ENCODE peak calls at places on chromosomes 13 and 19, in six cellular contexts. O is BJ, D is sigmoid colon, C is mucosa of descending colon, W is cardiac muscle cell, R is IMR-90. X is an unnamed sample.

GRCh38 chr13:50936681-50937080 is 27.1 kb downstream of the RNASEH2B start:
- DNase-seq in C (no peak), O (no peak), D (no peak), R (no peak), W (no peak), X (no peak)

GRCh38 chr13:110302154-110302553 is 4.8 kb downstream of the COL4A1 start:
- DNase-seq in R (no peak), W (no peak), C (no peak), D (peak; percentile 40), O (no peak), X (no peak)

GRCh38 chr13:37364024-37364423 is 234.5 kb downstream of the POSTN start:
- DNase-seq in C (no peak), D (no peak), W (no peak), R (no peak), O (no peak), X (no peak)

GRCh38 chr13:25179011-25179410 is 6.9 kb upstream of the AMER2 start:
- DNase-seq in D (no peak), W (no peak), C (no peak), O (no peak), R (no peak), X (peak; percentile 43)

GRCh38 chr13:24339937-24340607 is 30.7 kb downstream of the C1QTNF9 start:
- DNase-seq in R (no peak), C (no peak), O (no peak), W (no peak), D (no peak), X (no peak)

GRCh38 chr13:98439136-98439828 is 137.6 kb downstream of the STK24 start:
- DNase-seq in D (no peak), R (no peak), O (no peak), W (no peak), C (no peak), X (no peak)

GRCh38 chr13:102817241-102817640 is 18.3 kb downstream of the BIVM start:
- DNase-seq in D (no peak), C (no peak), O (no peak), W (no peak), R (no peak), X (no peak)

GRCh38 chr19:31355330-31356289 is 6.4 kb upstream of the TSHZ3 start:
- DNase-seq in O (no peak), C (no peak), D (no peak), R (no peak), W (no peak), X (no peak)

GRCh38 chr19:8461376-8461775 is 16.6 kb downstream of the HNRNPM start:
- DNase-seq in C (no peak), W (no peak), D (no peak), O (no peak), R (no peak), X (no peak)

GRCh38 chr13:102863590-102863989 is 17.8 kb downstream of the ERCC5 start:
- DNase-seq in C (no peak), R (no peak), W (no peak), O (no peak), D (no peak), X (no peak)

GRCh38 chr13:37868691-37869505 is 674 bp downstream of the TRPC4 start:
- DNase-seq in W (peak; percentile 8), D (no peak), O (no peak), R (peak; percentile 50), C (no peak), X (no peak)

GRCh38 chr13:73334459-73334858 is 275.7 kb downstream of the KLF5 start:
- DNase-seq in C (no peak), W (no peak), D (no peak), R (no peak), O (peak; percentile 37), X (no peak)

GRCh38 chr13:109738298-109738746 is 48.1 kb downstream of the IRS2 start:
- DNase-seq in C (no peak), O (no peak), W (no peak), R (no peak), D (no peak), X (no peak)

GRCh38 chr13:46852168-46852567 is 44.7 kb downstream of the HTR2A start:
- DNase-seq in R (no peak), C (no peak), W (no peak), O (no peak), D (no peak), X (no peak)

GRCh38 chr13:48985751-48986150 is 10.0 kb downstream of the FNDC3A start:
- DNase-seq in C (no peak), R (no peak), W (no peak), D (no peak), O (no peak), X (no peak)

GRCh38 chr13:44906758-44907157 is 82.5 kb downstream of the NUFIP1 start:
- DNase-seq in R (peak; percentile 71), D (peak; percentile 74), W (peak; percentile 20), O (no peak), C (peak; percentile 26), X (no peak)

GRCh38 chr19:40689339-40690049 is 957 bp downstream of the NUMBL start:
- DNase-seq in C (no peak), O (no peak), W (no peak), R (no peak), D (no peak), X (peak; percentile 63)

GRCh38 chr19:46303702-46304397 is 7.0 kb downstream of the HIF3A start:
- DNase-seq in D (peak; percentile 90), R (no peak), O (no peak), W (peak; percentile 84), C (peak; percentile 96), X (no peak)

GRCh38 chr19:28495046-28495445 is 717.9 kb downstream of the UQCRFS1 start:
- DNase-seq in O (no peak), D (no peak), C (no peak), R (no peak), W (no peak), X (no peak)

GRCh38 chr19:28493881-28494280 is 719.1 kb downstream of the UQCRFS1 start:
- DNase-seq in C (no peak), O (no peak), D (peak; percentile 19), W (no peak), R (no peak), X (no peak)

GRCh38 chr19:28494466-28494865 is 718.5 kb downstream of the UQCRFS1 start:
- DNase-seq in W (no peak), R (no peak), C (no peak), D (peak; percentile 18), O (no peak), X (no peak)

GRCh38 chr19:28492201-28492600 is 720.8 kb downstream of the UQCRFS1 start:
- DNase-seq in R (no peak), D (no peak), C (no peak), W (no peak), O (no peak), X (no peak)

GRCh38 chr19:28492616-28493015 is 720.3 kb downstream of the UQCRFS1 start:
- DNase-seq in R (no peak), W (no peak), O (no peak), D (peak; percentile 27), C (no peak), X (no peak)
- H3K4me3 ChIP-seq in R (no peak overlapping the region), W (no peak overlapping the region), O (no peak overlapping the region), D (no peak overlapping the region), C (no peak overlapping the region), X (no peak overlapping the region)

GRCh38 chr13:113431171-113431570 is 22.1 kb downstream of the ADPRHL1 start:
- DNase-seq in C (no peak), D (no peak), O (no peak), R (no peak), W (no peak), X (no peak)
- TF ChIP-seq CTCF in C (no peak), D (no peak), O (no peak), R (no peak), W (no peak), X (no peak)

GRCh38 chr19:38221919-38222828 is 1.8 kb downstream of the DPF1 start:
- DNase-seq in W (no peak), R (no peak), C (no peak), O (no peak), D (no peak), X (no peak)

GRCh38 chr19:38223119-38223523 is 901 bp downstream of the DPF1 start:
- DNase-seq in R (no peak), W (no peak), C (no peak), O (no peak), D (no peak), X (no peak)

GRCh38 chr19:38223617-38224013 is 407 bp downstream of the DPF1 start:
- DNase-seq in D (no peak), C (no peak), R (no peak), W (no peak), O (no peak), X (no peak)

GRCh38 chr19:38219221-38219620 is 4.8 kb downstream of the DPF1 start:
- DNase-seq in C (no peak), W (no peak), D (no peak), R (no peak), O (no peak), X (no peak)

DNA sequence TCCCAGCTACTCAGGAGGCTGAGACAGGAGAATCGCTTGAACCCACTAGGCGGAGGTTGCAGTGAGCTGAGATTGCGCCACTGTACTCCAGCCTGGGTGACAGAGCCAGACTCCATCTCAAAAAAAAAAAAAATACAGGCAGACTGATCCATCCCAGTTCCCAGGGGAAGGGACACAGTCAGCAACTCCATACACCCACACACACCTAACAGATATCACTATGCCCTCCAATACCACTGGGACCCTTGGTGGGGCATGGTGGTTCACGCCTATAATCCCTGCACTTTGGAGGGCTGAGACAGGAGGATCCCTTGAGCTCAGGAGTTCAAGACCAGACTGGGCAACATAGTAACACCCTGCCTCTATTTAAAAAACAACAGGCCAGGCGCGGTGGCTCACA is 2.6 kb downstream of the DPF1 start:
- DNase-seq in O (no peak), C (no peak), D (no peak), R (no peak), W (no peak), X (no peak)
- H3K36me3 ChIP-seq in O (no peaks in the 10 kb centered on the region), C (no peaks in the 10 kb centered on the region), D (no peaks in the 10 kb centered on the region), R (peaks cover 2% of the 10 kb centered on the region), W (no peaks in the 10 kb centered on the region), X (no peaks in the 10 kb centered on the region)

GRCh38 chr13:84648069-84648640 is 765.9 kb upstream of the SLITRK1 start:
- DNase-seq in R (no peak), C (no peak), O (no peak), D (no peak), W (no peak), X (no peak)
- H3K4me3 ChIP-seq in R (no peak overlapping the region), C (no peak overlapping the region), O (no peak overlapping the region), D (no peak overlapping the region), W (no peak overlapping the region), X (no peak overlapping the region)

DNA sequence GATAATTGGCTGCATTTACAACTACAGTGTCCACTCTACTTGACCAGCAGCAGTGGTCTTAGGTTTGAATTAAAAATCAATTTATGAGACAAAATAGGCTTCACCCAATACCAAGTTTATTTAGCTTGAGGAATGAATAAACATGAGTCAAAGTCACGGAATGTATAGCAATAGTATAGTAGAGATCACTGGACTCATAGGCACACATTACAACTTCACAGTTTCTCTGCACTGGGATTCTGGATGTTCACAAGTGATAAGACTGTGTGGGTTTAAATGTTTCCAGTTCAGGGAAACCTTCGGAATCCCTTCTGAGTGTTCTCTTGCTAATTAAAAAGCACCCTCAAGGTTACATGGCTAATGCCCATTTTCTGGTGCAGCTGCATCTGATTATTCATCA is 1064.9 kb downstream of the SLITRK5 start:
- DNase-seq in W (no peak), R (no peak), C (no peak), D (no peak), O (no peak), X (no peak)
- TF ChIP-seq CTCF in W (no peak), R (no peak), C (no peak), D (no peak), O (no peak), X (no peak)

GRCh38 chr19:18191640-18192062 is 1.4 kb upstream of the MPV17L2 start:
- DNase-seq in D (no peak), O (no peak), R (no peak), W (no peak), C (no peak), X (no peak)
- H3K36me3 ChIP-seq in D (no peaks in the 10 kb centered on the region), O (peaks cover 4% of the 10 kb centered on the region), R (peaks cover 8% of the 10 kb centered on the region), W (no peaks in the 10 kb centered on the region), C (no peaks in the 10 kb centered on the region), X (peaks cover 6% of the 10 kb centered on the region)

GRCh38 chr19:49489601-49490167 is 2.3 kb downstream of the RPL13A start:
- DNase-seq in O (no peak), W (no peak), C (no peak), R (no peak), D (no peak), X (no peak)
- H3K4me3 ChIP-seq in O (peak overlapping the region; percentile 97), W (peak overlapping the region; percentile 83), C (no peak overlapping the region), R (peak overlapping the region; percentile 70), D (no peak overlapping the region), X (peak overlapping the region; percentile 99)

X was measured in GM06990.